ENCODE peak calls at places on chromosomes 13 and 19, in six cellular contexts. K, F, H, Y, Z and I are unnamed samples.

GRCh38 chr19:13428352-13428751 is 77.9 kb downstream of the CACNA1A start:
- DNase-seq in K (no peak), F (peak), H (no peak), Y (peak), Z (peak), I (peak)

GRCh38 chr13:113052971-113053370 is 52.6 kb upstream of the F7 start:
- DNase-seq in K (no peak), F (no peak), H (no peak), Y (no peak), Z (peak), I (no peak)

GRCh38 chr13:62846302-62846701 is 1430.7 kb upstream of the PCDH20 start:
- DNase-seq in K (no peak), F (no peak), H (no peak), Y (no peak), Z (no peak), I (no peak)

GRCh38 chr13:84645196-84646071 is 763.2 kb upstream of the SLITRK1 start:
- DNase-seq in K (peak), F (no peak), H (no peak), Y (no peak), Z (no peak), I (no peak)

GRCh38 chr13:108851660-108852059 is 222.2 kb downstream of the MYO16 start:
- DNase-seq in K (no peak), F (no peak), H (no peak), Y (no peak), Z (no peak), I (no peak)

GRCh38 chr19:44872661-44873060 is 18.4 kb upstream of the TOMM40 start:
- DNase-seq in K (no peak), F (no peak), H (no peak), Y (no peak), Z (no peak), I (no peak)

GRCh38 chr13:89163081-89163480 is 1491.9 kb downstream of the SLITRK5 start:
- DNase-seq in K (peak), F (no peak), H (no peak), Y (no peak), Z (no peak), I (peak)

GRCh38 chr13:91621161-91621560 is 222.7 kb downstream of the GPC5 start:
- DNase-seq in K (no peak), F (no peak), H (no peak), Y (no peak), Z (no peak), I (no peak)

GRCh38 chr13:39942901-39943273 is 287.4 kb downstream of the COG6 start:
- DNase-seq in K (no peak), F (peak), H (peak), Y (peak), Z (peak), I (peak)

GRCh38 chr19:41945135-41945766 is 13.9 kb downstream of the RABAC1 start:
- DNase-seq in K (no peak), F (no peak), H (no peak), Y (peak), Z (no peak), I (no peak)

GRCh38 chr13:107847406-107847805 is 367.9 kb downstream of the LIG4 start:
- DNase-seq in K (no peak), F (peak), H (no peak), Y (no peak), Z (peak), I (no peak)

GRCh38 chr13:48266150-48266549 is 33.1 kb downstream of the ITM2B start:
- DNase-seq in K (no peak), F (no peak), H (no peak), Y (no peak), Z (no peak), I (no peak)

GRCh38 chr19:6423499-6424189 is 967 bp downstream of the KHSRP start:
- DNase-seq in K (no peak), F (peak), H (no peak), Y (peak), Z (peak), I (peak)

GRCh38 chr19:50708179-50708879 is 11.3 kb downstream of the SHANK1 start:
- DNase-seq in K (no peak), F (no peak), H (no peak), Y (no peak), Z (no peak), I (no peak)